ENCODE peak calls at places on chromosomes 1 and 21, in four cellular contexts. X is IMR-90, Y is K562, N is keratinocyte. S is an unnamed sample. For H3K9me1, the result is how much of the 10 kb centered on the place peaks cover.

GRCh38 chr1:234706199-234706598 is 96.2 kb upstream of the IRF2BP2 start:
- DNase-seq in X (no peak), Y (no peak), N (no peak), S (no peak)

GRCh38 chr1:206560021-206560716 is 52.1 kb downstream of the EIF2D start:
- DNase-seq in X (no peak), Y (no peak), N (no peak), S (no peak)

GRCh38 chr1:179015396-179015795 is 10.3 kb upstream of the FAM20B start:
- DNase-seq in X (no peak), Y (peak), N (no peak), S (no peak)

GRCh38 chr1:154148787-154149186 is 6.1 kb downstream of the NUP210L start:
- DNase-seq in X (peak), Y (no peak), N (no peak), S (peak)

GRCh38 chr1:43703836-43704235 is 3.5 kb upstream of the ST3GAL3 start:
- DNase-seq in X (peak), Y (no peak), N (no peak), S (no peak)

GRCh38 chr1:19511117-19511516 is 25.8 kb upstream of the CAPZB start:
- DNase-seq in X (no peak), Y (no peak), N (no peak), S (no peak)

GRCh38 chr1:78370779-78371482 is 119.8 kb upstream of the PTGFR start:
- DNase-seq in X (peak), Y (no peak), N (no peak), S (no peak)

GRCh38 chr1:74523873-74524480 is 11.6 kb upstream of the LRRC53 start:
- DNase-seq in X (no peak), Y (no peak), N (no peak), S (no peak)

GRCh38 chr1:115595279-115596079 is 46.3 kb upstream of the VANGL1 start:
- DNase-seq in X (peak), Y (peak), N (peak), S (peak)

GRCh38 chr1:34711469-34711868 is 43.4 kb upstream of the GJB5 start:
- DNase-seq in X (no peak), Y (peak), N (no peak), S (no peak)

GRCh38 chr1:177256153-177256814 is 85.5 kb downstream of the BRINP2 start:
- DNase-seq in X (peak), Y (peak), N (peak), S (peak)

GRCh38 chr1:4076346-4076745 is 176.3 kb upstream of the C1orf174 start:
- DNase-seq in X (no peak), Y (no peak), N (no peak), S (no peak)

GRCh38 chr1:34978926-34979325 is 6.2 kb downstream of the TMEM35B start:
- DNase-seq in X (no peak), Y (no peak), N (no peak), S (no peak)

GRCh38 chr1:152459596-152460528 is 45.8 kb upstream of the CRNN start:
- DNase-seq in X (peak), Y (peak), N (no peak), S (peak)

GRCh38 chr21:20949884-20950283 is 48.3 kb upstream of the NCAM2 start:
- DNase-seq in X (no peak), Y (no peak), N (no peak), S (no peak)

GRCh38 chr1:159854101-159854692 is 8.3 kb downstream of the VSIG8 start:
- DNase-seq in X (no peak), Y (peak), N (no peak), S (peak)

GRCh38 chr1:228825840-228826484 is 90.7 kb downstream of the RHOU start:
- DNase-seq in X (no peak), Y (no peak), N (no peak), S (peak)

GRCh38 chr1:51372561-51372960 is 42.2 kb upstream of the TTC39A start:
- DNase-seq in X (no peak), Y (no peak), N (no peak), S (no peak)

GRCh38 chr1:154218545-154218944 is 2.2 kb upstream of the UBAP2L start:
- DNase-seq in X (no peak), Y (no peak), N (no peak), S (no peak)

GRCh38 chr1:44354840-44355581 is at the start of gene ERI3:
- DNase-seq in X (peak), Y (peak), N (peak), S (peak)

GRCh38 chr1:151196292-151196800 is 2.0 kb upstream of the PIP5K1A start:
- DNase-seq in X (peak), Y (peak), N (no peak), S (peak)

GRCh38 chr21:46151989-46152938 is 3.1 kb downstream of the FTCD start:
- DNase-seq in X (no peak), Y (no peak), N (no peak), S (no peak)

GRCh38 chr1:170567214-170567613 is 35.2 kb downstream of the GORAB start:
- DNase-seq in X (no peak), Y (no peak), N (no peak), S (no peak)

GRCh38 chr1:202935863-202936262 is 8.8 kb upstream of the KLHL12 start:
- DNase-seq in X (no peak), Y (no peak), N (no peak), S (no peak)
- H3K9me1 ChIP-seq in X (under half), Y (under half), N (under half), S (under half)

GRCh38 chr21:22927469-22927868 is 1929.3 kb downstream of the NCAM2 start:
- DNase-seq in X (no peak), Y (no peak), N (no peak), S (no peak)

DNA sequence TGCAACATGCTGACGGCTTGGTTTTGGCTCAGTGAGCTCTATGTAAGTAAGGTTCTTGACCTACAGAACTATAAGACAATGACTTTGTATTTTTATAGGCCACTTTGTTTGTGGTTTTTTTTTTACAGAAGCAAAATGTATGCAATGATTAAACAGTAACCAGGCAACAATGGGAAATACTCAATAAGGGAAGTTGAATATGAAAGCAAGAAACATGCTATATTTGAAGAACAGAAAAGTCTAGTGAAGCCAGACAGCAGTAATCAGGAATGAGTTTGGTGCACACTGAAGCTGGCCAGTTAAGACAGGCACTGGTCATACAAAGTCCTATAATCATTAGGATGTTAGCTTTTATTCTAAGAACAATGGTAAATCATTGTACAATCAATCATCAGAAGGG is 1926.8 kb downstream of the NCAM2 start:
- DNase-seq in X (no peak), Y (no peak), N (no peak), S (no peak)
- H3K9me1 ChIP-seq in X (under half), Y (under half), N (under half), S (under half)

GRCh38 chr1:174812656-174813055 is 187.1 kb upstream of the CACYBP start:
- DNase-seq in X (peak), Y (no peak), N (no peak), S (no peak)

GRCh38 chr1:174815036-174815435 is 184.7 kb upstream of the CACYBP start:
- DNase-seq in X (peak), Y (no peak), N (peak), S (peak)

GRCh38 chr1:174815474-174815908 is 184.3 kb upstream of the CACYBP start:
- DNase-seq in X (no peak), Y (no peak), N (no peak), S (no peak)

GRCh38 chr1:174809755-174810280 is 189.9 kb upstream of the CACYBP start:
- DNase-seq in X (no peak), Y (no peak), N (no peak), S (no peak)

GRCh38 chr1:174812026-174812425 is 187.7 kb upstream of the CACYBP start:
- DNase-seq in X (no peak), Y (no peak), N (no peak), S (no peak)
- H3K9me1 ChIP-seq in X (under half), Y (under half), N (under half), S (under half)

GRCh38 chr1:110225756-110226404 is 15.8 kb downstream of the KCNC4 start:
- DNase-seq in X (no peak), Y (no peak), N (no peak), S (no peak)
- H3K9me1 ChIP-seq in X (under half), Y (under half), N (under half), S (under half)

DNA sequence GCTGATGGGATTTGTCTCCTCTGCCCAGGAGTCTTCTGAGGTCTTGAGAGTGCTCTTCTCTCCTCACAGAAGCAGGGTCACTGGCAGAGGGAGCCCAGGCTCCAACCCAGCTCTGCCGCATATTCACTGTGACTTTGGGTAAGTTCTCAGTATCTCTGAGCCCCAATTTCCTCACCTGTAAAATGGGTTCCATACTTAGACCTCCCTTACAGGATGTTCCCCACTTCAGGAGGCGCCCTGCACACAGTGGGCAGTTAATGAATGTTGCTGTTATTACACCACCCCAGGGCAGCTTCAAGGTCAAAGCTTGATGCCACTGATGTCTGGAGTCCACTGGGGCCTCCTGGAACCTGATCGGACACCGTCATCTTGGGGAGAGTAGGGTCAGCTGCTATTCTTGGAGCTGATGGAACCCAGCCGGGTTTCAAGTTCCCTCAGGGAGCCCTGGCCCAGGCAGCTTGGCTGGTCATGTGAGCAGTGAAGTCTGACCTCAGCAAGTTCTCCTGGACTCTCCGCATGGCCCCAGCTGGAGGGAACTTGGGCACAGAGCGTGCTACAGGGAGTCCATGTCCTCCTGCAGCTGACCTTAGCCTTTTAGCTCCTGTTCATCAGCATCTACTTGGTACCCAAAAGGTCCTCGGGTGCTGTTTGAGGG is 21.8 kb downstream of the COA7 start:
- DNase-seq in X (no peak), Y (no peak), N (no peak), S (no peak)
- H3K9me1 ChIP-seq in X (under half), Y (under half), N (under half), S (under half)

GRCh38 chr1:65267291-65268087 is 41.9 kb upstream of the DNAJC6 start:
- DNase-seq in X (no peak), Y (peak), N (no peak), S (no peak)
- H3K9me1 ChIP-seq in X (under half), Y (under half), N (under half), S (under half)

GRCh38 chr1:22920026-22920733 is 52.5 kb downstream of the LACTBL1 start:
- DNase-seq in X (no peak), Y (no peak), N (no peak), S (no peak)

GRCh38 chr1:22921452-22922126 is 51.1 kb downstream of the LACTBL1 start:
- DNase-seq in X (no peak), Y (no peak), N (no peak), S (no peak)

GRCh38 chr1:22922640-22923039 is 50.0 kb downstream of the LACTBL1 start:
- DNase-seq in X (peak), Y (no peak), N (no peak), S (peak)

GRCh38 chr1:22920734-22921451 is 51.8 kb downstream of the LACTBL1 start:
- DNase-seq in X (no peak), Y (no peak), N (no peak), S (peak)

DNA sequence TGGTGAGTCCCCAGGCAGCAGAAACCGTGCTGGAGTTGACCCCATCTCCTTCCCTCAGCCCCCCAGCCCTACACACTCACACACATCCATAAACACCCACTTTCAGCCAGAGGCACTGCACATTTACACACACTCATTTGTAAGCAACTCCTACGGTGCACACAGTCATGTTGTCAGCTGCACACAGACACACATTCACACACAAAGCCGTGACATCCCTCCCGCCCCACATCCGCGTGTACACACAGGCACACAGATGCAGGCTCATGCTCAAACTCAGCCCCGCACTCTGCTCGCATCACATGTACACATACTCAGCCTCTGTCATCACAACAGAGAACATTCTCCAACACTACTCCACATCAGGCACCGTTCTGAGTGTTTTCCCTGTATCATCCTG is 47.6 kb downstream of the LACTBL1 start:
- DNase-seq in X (peak), Y (no peak), N (no peak), S (no peak)
- H3K9me1 ChIP-seq in X (under half), Y (under half), N (under half), S (under half)

GRCh38 chr1:200380589-200381021 is 29.2 kb downstream of the ZNF281 start:
- DNase-seq in X (no peak), Y (no peak), N (no peak), S (no peak)

GRCh38 chr1:200379940-200380588 is 29.8 kb downstream of the ZNF281 start:
- DNase-seq in X (no peak), Y (no peak), N (no peak), S (no peak)

GRCh38 chr1:200376521-200376920 is 33.3 kb downstream of the ZNF281 start:
- DNase-seq in X (no peak), Y (no peak), N (peak), S (no peak)

GRCh38 chr1:200379431-200379755 is 30.4 kb downstream of the ZNF281 start:
- DNase-seq in X (peak), Y (no peak), N (peak), S (no peak)

DNA sequence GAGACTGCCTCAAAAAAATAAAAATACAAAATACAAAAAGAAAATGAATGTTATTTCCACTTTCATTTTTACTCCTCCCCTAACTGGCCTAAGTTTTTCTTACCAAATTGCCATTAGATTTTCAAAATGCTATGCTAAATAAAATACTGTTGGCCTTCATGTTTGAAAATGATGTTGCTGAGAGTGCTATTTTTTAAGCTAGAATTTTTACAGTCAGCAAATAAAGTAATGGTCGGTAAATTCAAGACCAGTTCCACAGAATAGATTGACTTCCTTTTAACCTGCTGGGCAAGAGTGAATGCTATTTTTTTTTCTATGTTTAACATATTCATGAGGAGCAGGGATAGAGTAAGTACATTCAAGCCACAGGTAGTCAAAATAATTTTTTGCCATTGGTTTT is 31.7 kb downstream of the ZNF281 start:
- DNase-seq in X (no peak), Y (no peak), N (no peak), S (no peak)
- H3K9me1 ChIP-seq in X (under half), Y (under half), N (under half), S (under half)

GRCh38 chr1:214022810-214023425 is 35.1 kb downstream of the PROX1 start:
- DNase-seq in X (no peak), Y (no peak), N (no peak), S (no peak)
- H3K9me1 ChIP-seq in X (under half), Y (under half), N (under half), S (under half)

DNA sequence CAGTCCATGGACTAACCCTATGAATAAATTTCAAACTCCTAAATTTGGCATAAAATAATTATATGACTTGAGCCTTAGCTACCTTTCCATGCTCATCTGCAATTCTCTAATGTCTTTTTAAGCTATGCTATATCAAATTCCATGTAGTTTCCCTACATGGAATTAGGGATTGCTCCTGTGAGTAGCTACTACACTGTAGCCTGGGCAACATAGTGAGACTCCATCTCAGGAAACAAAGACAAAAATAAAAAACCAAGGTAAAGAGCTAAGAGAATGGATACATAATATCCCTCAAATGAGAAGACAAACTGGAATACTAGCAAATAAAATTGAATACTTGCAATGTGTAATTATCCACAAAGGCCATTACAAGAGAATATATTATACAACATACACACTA is 37.5 kb downstream of the ATP1B1 start:
- DNase-seq in X (no peak), Y (no peak), N (no peak), S (no peak)
- H3K9me1 ChIP-seq in X (under half), Y (under half), N (under half), S (under half)